ENCODE peak calls at places on chromosomes 7 and 10, in nine cellular contexts. U, F, H, I, T, J, M, S and A are unnamed samples.

GRCh38 chr7:514651-515598 is 4.7 kb downstream of the PDGFA start:
- DNase-seq in M (peak; percentile 60), I (peak; percentile 85), S (no peak), U (no peak), F (no peak), H (no peak), T (no peak), J (peak; percentile 77), A (no peak)

GRCh38 chr10:110426294-110427153 is 71.2 kb upstream of the DUSP5 start:
- DNase-seq in F (peak; percentile 90), S (no peak), J (no peak), T (no peak), M (peak; percentile 91), I (no peak), H (no peak), U (no peak), A (no peak)

GRCh38 chr10:63114031-63114814 is 18.9 kb upstream of the NRBF2 start:
- DNase-seq in T (no peak), F (peak; percentile 96), S (no peak), I (no peak), U (no peak), M (peak; percentile 87), J (peak; percentile 46), H (peak; percentile 77), A (no peak)

GRCh38 chr10:21526952-21527633 is 1.6 kb upstream of the SKIDA1 start:
- DNase-seq in F (peak; percentile 67), T (no peak), J (peak; percentile 54), U (no peak), I (peak; percentile 90), M (peak; percentile 70), S (peak; percentile 63), H (peak; percentile 59), A (no peak)

GRCh38 chr10:72637398-72637857 is 11.5 kb upstream of the MICU1 start:
- DNase-seq in F (peak; percentile 80), U (peak; percentile 38), M (peak; percentile 81), H (peak; percentile 29), I (peak; percentile 45), S (peak; percentile 2), J (peak; percentile 34), T (no peak), A (peak; percentile 37)

GRCh38 chr7:41824284-41824683 is 121.4 kb upstream of the INHBA start:
- DNase-seq in M (peak; percentile 50), H (no peak), T (no peak), S (no peak), I (no peak), U (no peak), F (peak; percentile 37), J (no peak), A (no peak)

GRCh38 chr7:84247591-84247990 is 53.0 kb upstream of the SEMA3A start:
- DNase-seq in J (no peak), M (peak; percentile 90), U (no peak), I (no peak), S (no peak), T (no peak), F (peak; percentile 13), H (no peak), A (no peak)

GRCh38 chr10:78471723-78472541 is 438.3 kb downstream of the RPS24 start:
- DNase-seq in H (no peak), T (no peak), U (no peak), S (peak; percentile 41), I (no peak), F (no peak), M (no peak), J (no peak), A (no peak)

GRCh38 chr10:124670849-124671248 is 73.3 kb downstream of the FAM53B start:
- DNase-seq in M (no peak), U (no peak), T (no peak), I (no peak), J (no peak), F (no peak), S (no peak), H (no peak), A (no peak)

GRCh38 chr10:120406380-120406779 is 50.6 kb upstream of the PLPP4 start:
- DNase-seq in J (no peak), H (no peak), M (no peak), T (no peak), I (no peak), S (no peak), U (no peak), F (no peak), A (no peak)

GRCh38 chr7:30775992-30776391 is 4.8 kb downstream of the MINDY4 start:
- DNase-seq in H (no peak), U (no peak), F (no peak), T (no peak), J (no peak), I (peak; percentile 19), S (no peak), M (no peak), A (no peak)

GRCh38 chr10:60849217-60849616 is 70.9 kb downstream of the CDK1 start:
- DNase-seq in I (no peak), S (no peak), J (no peak), M (no peak), T (no peak), F (peak; percentile 31), H (no peak), U (no peak), A (no peak)

GRCh38 chr10:50540826-50541122 is 83.0 kb downstream of the SGMS1 start:
- DNase-seq in U (no peak), T (no peak), F (no peak), S (no peak), M (no peak), J (no peak), I (no peak), H (no peak), A (no peak)

GRCh38 chr10:20110435-20111119 is 294.3 kb downstream of the PLXDC2 start:
- DNase-seq in F (no peak), U (no peak), M (no peak), S (no peak), H (no peak), I (no peak), J (no peak), T (no peak), A (no peak)

GRCh38 chr10:80580811-80581468 is 43.2 kb downstream of the SH2D4B start:
- DNase-seq in H (peak; percentile 27), I (no peak), U (no peak), F (no peak), J (no peak), T (no peak), M (no peak), S (peak; percentile 28), A (no peak)

GRCh38 chr7:100071018-100071723 is 10.4 kb downstream of the ZNF3 start:
- DNase-seq in J (no peak), F (no peak), T (no peak), S (no peak), I (peak; percentile 39), M (no peak), H (no peak), U (no peak), A (no peak)
- H3K4me3 ChIP-seq in J (no peak overlapping the region), F (no peak overlapping the region), T (no peak overlapping the region), S (no peak overlapping the region), I (peak overlapping the region; percentile 70), M (no peak overlapping the region), H (no peak overlapping the region), U (no peak overlapping the region), A (no peak overlapping the region)

DNA sequence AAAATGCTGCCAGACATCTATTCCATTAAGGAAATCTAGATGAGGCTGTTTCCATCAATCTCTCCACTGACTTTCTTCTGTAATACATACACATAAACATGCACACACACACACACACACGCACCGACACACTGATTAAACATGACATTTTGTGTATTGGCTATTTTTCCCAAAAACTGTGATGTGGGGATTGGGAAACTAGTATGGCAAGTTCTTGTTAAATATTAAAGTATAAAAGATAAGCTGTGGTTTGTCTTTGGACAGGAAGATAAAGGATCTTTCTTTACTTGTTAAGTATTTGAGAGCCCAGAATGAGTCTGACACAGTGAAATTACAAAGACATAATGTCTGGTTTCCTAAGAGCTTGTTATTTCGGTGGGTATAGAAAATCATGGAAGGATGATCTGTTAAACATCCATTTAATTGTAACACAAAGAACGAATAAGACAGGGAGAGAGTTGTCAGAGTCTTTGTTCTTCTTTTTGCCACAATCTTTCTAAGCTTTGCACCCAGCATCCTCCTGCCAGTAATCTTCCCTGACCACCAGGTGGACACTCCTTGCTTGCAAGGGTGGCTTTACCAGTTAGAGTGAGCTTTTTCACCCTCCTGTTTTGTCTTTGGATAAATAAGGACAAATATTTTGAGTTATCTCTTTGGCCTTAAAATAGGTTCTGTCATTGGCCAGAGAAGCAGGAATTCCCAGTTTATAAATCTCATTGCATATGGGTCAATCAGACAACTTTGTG is 177.2 kb upstream of the TMEM72 start:
- DNase-seq in T (no peak), S (no peak), H (no peak), F (no peak), M (peak; percentile 50), U (no peak), J (no peak), I (no peak), A (no peak)
- TF ChIP-seq CTCF in T (no peak), S (peak; percentile 30), H (no peak), F (peak; percentile 14), M (peak; percentile 50), U (no peak), J (no peak), I (peak; percentile 81), A (no peak)

GRCh38 chr7:150719960-150720891 is 3.8 kb downstream of the GIMAP1 start:
- DNase-seq in H (no peak), F (no peak), S (no peak), J (no peak), M (no peak), T (no peak), U (no peak), I (no peak), A (no peak)
- H3K4me3 ChIP-seq in H (no peak overlapping the region), F (no peak overlapping the region), S (no peak overlapping the region), J (no peak overlapping the region), M (no peak overlapping the region), T (no peak overlapping the region), U (no peak overlapping the region), I (no peak overlapping the region), A (no peak overlapping the region)

GRCh38 chr10:14803827-14804226 is 29.1 kb upstream of the FAM107B start:
- DNase-seq in I (no peak), J (no peak), T (no peak), U (no peak), H (no peak), M (no peak), S (no peak), F (no peak), A (no peak)

GRCh38 chr10:14806318-14806717 is 31.5 kb downstream of the CDNF start:
- DNase-seq in H (no peak), J (no peak), I (no peak), S (no peak), U (no peak), F (no peak), T (no peak), M (no peak), A (no peak)

GRCh38 chr10:14798631-14799030 is 23.9 kb upstream of the FAM107B start:
- DNase-seq in U (no peak), H (no peak), M (no peak), T (no peak), J (no peak), F (no peak), S (no peak), I (no peak), A (no peak)

GRCh38 chr10:14800397-14800796 is 25.7 kb upstream of the FAM107B start:
- DNase-seq in T (no peak), H (no peak), M (no peak), I (no peak), U (no peak), S (no peak), F (no peak), J (no peak), A (no peak)

DNA sequence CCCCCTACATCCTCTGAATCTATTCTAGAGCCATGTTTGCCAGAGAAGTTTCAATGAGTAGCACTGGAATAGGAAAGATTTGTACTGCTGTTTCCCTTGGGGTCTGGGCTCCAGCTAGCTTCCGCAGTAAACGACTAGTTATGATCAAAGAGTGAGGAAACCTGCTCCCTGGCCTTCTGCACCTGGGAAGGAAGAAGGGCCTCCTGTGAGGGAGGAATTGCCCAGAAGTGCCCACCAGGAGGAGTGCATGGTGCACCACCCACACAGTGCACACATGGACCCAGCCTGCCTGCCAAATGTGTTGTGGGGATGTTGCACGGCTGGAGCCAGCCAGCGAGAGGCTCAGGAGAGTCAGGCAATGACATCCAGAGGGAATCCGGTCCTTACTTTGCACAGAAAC is 27.0 kb upstream of the FAM107B start:
- DNase-seq in F (no peak), I (peak; percentile 48), M (no peak), J (no peak), S (no peak), U (no peak), T (no peak), H (no peak), A (no peak)
- TF ChIP-seq CTCF in F (no peak), I (peak; percentile 60), M (peak; percentile 4), J (no peak), S (peak; percentile 6), U (no peak), T (no peak), H (no peak), A (no peak)